ENCODE peak calls at places on chromosome 2, in four cellular contexts. P, Q, G and N are unnamed samples.

GRCh38 chr2:7377861-7378569 is 460.8 kb downstream of the RNF144A start:
- DNase-seq in Q (no peak), P (no peak), G (no peak), N (no peak)

GRCh38 chr2:216298719-216299118 is 73.6 kb downstream of the MARCHF4 start:
- DNase-seq in Q (no peak), G (peak), P (no peak), N (no peak)

GRCh38 chr2:150806336-150806735 is 318.9 kb upstream of the RND3 start:
- DNase-seq in G (peak), Q (no peak), P (no peak), N (no peak)

GRCh38 chr2:158747346-158747745 is 47.8 kb upstream of the DAPL1 start:
- DNase-seq in P (no peak), Q (no peak), G (no peak), N (no peak)

GRCh38 chr2:231816327-231817026 is 30.2 kb downstream of the COPS7B start:
- DNase-seq in Q (no peak), P (no peak), G (no peak), N (no peak)

GRCh38 chr2:215332876-215333600 is 21.2 kb downstream of the ATIC start:
- DNase-seq in G (no peak), Q (no peak), P (no peak), N (no peak)

GRCh38 chr2:174699993-174700766 is 64.1 kb downstream of the CHRNA1 start:
- DNase-seq in P (no peak), Q (no peak), G (no peak), N (peak)

GRCh38 chr2:33081691-33082090 is 134.9 kb downstream of the LTBP1 start:
- DNase-seq in Q (no peak), G (no peak), P (no peak), N (no peak)

GRCh38 chr2:3440486-3440885 is 61.0 kb downstream of the TRAPPC12 start:
- DNase-seq in Q (no peak), G (no peak), P (no peak), N (no peak)

GRCh38 chr2:11914455-11914854 is 168.0 kb downstream of the LPIN1 start:
- DNase-seq in P (no peak), G (no peak), Q (no peak), N (no peak)

GRCh38 chr2:73101626-73102256 is 11.0 kb downstream of the RAB11FIP5 start:
- DNase-seq in P (no peak), G (peak), Q (no peak), N (no peak)